ENCODE peak calls at places on chromosomes 5 and 9, in nine cellular contexts. K is body of pancreas; M is heart left ventricle; C is aorta; E is pancreas; N is CD8-positive, alpha-beta memory T cell; G is left ventricle myocardium inferior; L is A549; P is adrenal gland. W is an unnamed sample.
A peak's percentile ranks its signal among the peaks of the same experiment; 100 is the strongest.

GRCh38 chr9:10050016-10050415 is 562.8 kb downstream of the PTPRD start:
- DNase-seq in K (no peak), M (no peak), C (no peak), E (no peak), N (no peak), G (no peak), L (no peak), P (no peak), W (no peak)

GRCh38 chr9:13033959-13034695 is 245.4 kb downstream of the MPDZ start:
- DNase-seq in K (peak; percentile 71), M (peak; percentile 36), C (peak; percentile 83), E (peak; percentile 48), N (no peak), G (peak; percentile 45), L (peak; percentile 56), P (peak; percentile 49), W (peak; percentile 45)

GRCh38 chr9:113895526-113895925 is 19.4 kb downstream of the ZNF618 start:
- DNase-seq in K (no peak), M (no peak), C (no peak), E (no peak), N (no peak), G (no peak), L (no peak), P (no peak), W (peak; percentile 8)

GRCh38 chr9:135147473-135147805 is 60.0 kb downstream of the OLFM1 start:
- DNase-seq in K (peak; percentile 32), M (no peak), C (no peak), E (no peak), N (no peak), G (no peak), L (no peak), P (no peak), W (no peak)

GRCh38 chr5:73122875-73123810 is 2.8 kb downstream of the TMEM171 start:
- DNase-seq in K (no peak), M (no peak), C (no peak), E (no peak), N (no peak), G (no peak), L (no peak), P (no peak), W (peak; percentile 99)

GRCh38 chr5:83029912-83030311 is 47.3 kb downstream of the TMEM167A start:
- DNase-seq in K (no peak), M (no peak), C (no peak), E (no peak), N (no peak), G (no peak), L (peak; percentile 29), P (no peak), W (no peak)

GRCh38 chr5:84028093-84028492 is 307.4 kb upstream of the HAPLN1 start:
- DNase-seq in K (no peak), M (no peak), C (no peak), E (no peak), N (no peak), G (no peak), L (no peak), P (no peak), W (no peak)

GRCh38 chr9:112012026-112012902 is 115.7 kb downstream of the UGCG start:
- DNase-seq in K (peak; percentile 54), M (peak; percentile 28), C (peak; percentile 85), E (peak; percentile 47), N (no peak), G (peak; percentile 28), L (peak; percentile 87), P (peak; percentile 69), W (no peak)

GRCh38 chr5:167412506-167412905 is 878.9 kb upstream of the WWC1 start:
- DNase-seq in K (no peak), M (no peak), C (no peak), E (no peak), N (no peak), G (no peak), L (no peak), P (no peak), W (no peak)

GRCh38 chr5:159814810-159815585 is 101.3 kb upstream of the ADRA1B start:
- DNase-seq in K (no peak), M (no peak), C (no peak), E (no peak), N (no peak), G (no peak), L (peak; percentile 57), P (no peak), W (no peak)

GRCh38 chr9:128384801-128385492 is 13.8 kb downstream of the URM1 start:
- DNase-seq in K (no peak), M (no peak), C (no peak), E (no peak), N (no peak), G (no peak), L (no peak), P (no peak), W (no peak)

GRCh38 chr5:117881426-117882230 is 1106.7 kb downstream of the DTWD2 start:
- DNase-seq in K (no peak), M (no peak), C (no peak), E (no peak), N (no peak), G (no peak), L (no peak), P (no peak), W (no peak)

GRCh38 chr5:141431286-141431685 is 979 bp downstream of the PCDHGA12 start:
- DNase-seq in K (no peak), M (no peak), C (no peak), E (no peak), N (no peak), G (no peak), L (no peak), P (no peak), W (no peak)
- H3K27ac ChIP-seq in K (no peak overlapping the region), M (peak overlapping the region; percentile 25), C (no peak overlapping the region), E (no peak overlapping the region), N (no peak overlapping the region), G (no peak overlapping the region), L (no peak overlapping the region), P (peak overlapping the region; percentile 7), W (no peak overlapping the region)

GRCh38 chr9:21560281-21560745 is 78.2 kb upstream of the IFNE start:
- DNase-seq in K (no peak), M (no peak), C (peak; percentile 35), E (no peak), N (no peak), G (no peak), L (no peak), P (no peak), W (no peak)

GRCh38 chr9:21557428-21557768 is 75.3 kb upstream of the IFNE start:
- DNase-seq in K (no peak), M (no peak), C (no peak), E (no peak), N (no peak), G (no peak), L (no peak), P (no peak), W (no peak)

GRCh38 chr9:21558079-21558478 is 76.0 kb upstream of the IFNE start:
- DNase-seq in K (no peak), M (no peak), C (no peak), E (no peak), N (no peak), G (no peak), L (no peak), P (no peak), W (no peak)

GRCh38 chr9:21559402-21560280 is 77.5 kb upstream of the IFNE start:
- DNase-seq in K (peak; percentile 66), M (no peak), C (peak; percentile 71), E (peak; percentile 63), N (peak; percentile 64), G (no peak), L (peak; percentile 83), P (no peak), W (no peak)

DNA sequence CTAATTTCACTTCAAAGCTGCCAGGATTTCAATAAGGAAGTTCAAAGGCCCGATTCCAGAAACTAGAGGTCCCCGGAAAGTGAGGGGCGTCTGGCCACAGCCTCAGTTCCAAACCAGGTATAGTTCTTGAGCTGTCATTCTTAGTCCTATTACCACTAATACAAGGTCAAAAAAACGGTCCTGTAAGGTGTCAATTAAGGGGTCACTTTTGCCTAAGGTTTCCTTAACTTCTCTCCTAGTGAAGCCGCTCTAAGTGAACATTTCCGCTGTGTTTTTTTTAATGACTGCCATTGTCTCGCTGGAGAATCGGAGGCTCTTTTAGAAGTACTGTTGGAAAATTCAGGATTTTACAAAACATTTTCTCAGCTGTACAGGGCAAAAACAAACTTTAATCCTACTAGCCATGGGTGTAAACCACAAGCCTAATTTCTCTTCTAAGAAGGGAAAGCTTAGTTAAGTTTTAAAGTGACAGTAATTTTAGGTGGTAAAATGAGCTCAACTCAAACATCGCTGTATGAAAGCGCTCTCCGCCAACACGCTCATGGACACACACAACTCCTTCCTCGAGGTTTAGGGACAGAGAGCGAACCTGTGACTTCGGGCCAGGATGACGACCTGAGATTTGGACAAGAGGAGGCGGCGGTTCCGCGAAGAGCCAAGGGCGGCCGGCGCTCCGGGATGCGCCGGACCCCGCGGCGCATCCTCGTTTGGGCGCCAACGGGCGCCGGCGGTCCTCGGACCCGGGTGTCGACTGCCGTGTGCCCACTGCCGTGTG is 76.7 kb upstream of the IFNE start:
- DNase-seq in K (no peak), M (no peak), C (no peak), E (no peak), N (peak; percentile 29), G (no peak), L (peak; percentile 79), P (no peak), W (no peak)
- H3K27ac ChIP-seq in K (no peak overlapping the region), M (no peak overlapping the region), C (no peak overlapping the region), E (no peak overlapping the region), N (no peak overlapping the region), G (no peak overlapping the region), L (peak overlapping the region; percentile 94), P (no peak overlapping the region), W (no peak overlapping the region)

DNA sequence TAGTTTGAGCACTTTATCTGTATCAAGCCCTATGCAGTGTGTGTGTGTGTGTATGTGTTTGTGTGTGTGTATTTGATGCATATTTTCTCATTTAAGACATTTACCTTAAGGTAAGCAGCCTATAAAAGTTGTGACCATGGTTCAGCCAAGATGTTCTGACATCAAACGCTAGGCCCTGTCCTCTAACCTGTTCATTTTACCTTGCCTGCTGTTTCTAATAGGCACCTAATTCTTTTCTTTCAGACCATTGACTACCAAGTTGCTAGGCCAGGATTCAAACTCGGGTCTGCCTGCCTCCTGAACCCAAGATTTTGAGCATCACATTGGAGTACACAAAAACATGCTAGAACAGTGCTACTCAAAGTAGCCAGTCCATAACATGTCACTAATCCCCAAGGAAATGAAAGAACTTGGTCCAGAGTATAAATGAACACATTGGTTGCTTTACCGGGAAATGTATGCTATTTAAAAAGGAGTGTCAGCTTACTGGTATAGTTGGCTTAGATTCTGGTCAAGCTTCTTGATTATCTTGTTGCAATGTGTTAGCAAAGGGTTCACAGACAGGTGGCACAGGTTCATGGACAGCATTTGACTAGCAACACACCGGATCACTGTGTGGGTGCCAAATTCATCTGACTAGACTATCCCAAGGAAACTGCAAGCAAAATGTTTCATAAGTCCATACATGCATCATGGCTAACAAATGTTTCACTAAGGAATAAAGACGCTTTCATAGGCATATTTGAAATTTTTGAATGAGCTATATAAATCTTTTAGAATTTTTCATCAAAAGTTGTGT is 274.3 kb downstream of the PLK2 start:
- DNase-seq in K (no peak), M (no peak), C (no peak), E (no peak), N (no peak), G (no peak), L (peak; percentile 51), P (no peak), W (no peak)
- H3K27ac ChIP-seq in K (no peak overlapping the region), M (no peak overlapping the region), C (no peak overlapping the region), E (no peak overlapping the region), N (no peak overlapping the region), G (no peak overlapping the region), L (peak overlapping the region; percentile 91), P (no peak overlapping the region), W (no peak overlapping the region)

DNA sequence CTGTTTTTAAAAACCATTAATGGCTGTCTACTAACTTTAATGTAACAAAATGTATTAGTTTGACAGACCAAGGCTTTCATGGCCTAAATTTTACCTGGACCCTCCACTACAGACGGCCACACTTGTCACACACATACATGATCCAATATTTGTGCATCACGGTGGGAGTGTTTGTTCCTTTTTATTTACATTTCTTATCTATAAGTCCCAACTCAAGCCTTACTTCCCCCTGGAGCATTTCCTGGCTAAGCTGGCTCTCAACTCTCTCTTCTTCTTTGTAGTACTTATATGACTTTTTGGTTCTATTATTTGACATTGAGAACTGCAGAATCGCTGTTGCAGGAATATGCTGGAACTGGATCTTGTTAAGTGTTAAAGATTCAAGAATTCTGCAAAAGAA is 534.4 kb downstream of the RAB3C start:
- DNase-seq in K (no peak), M (no peak), C (no peak), E (no peak), N (no peak), G (no peak), L (peak; percentile 52), P (no peak), W (no peak)
- H3K27ac ChIP-seq in K (no peak overlapping the region), M (no peak overlapping the region), C (no peak overlapping the region), E (no peak overlapping the region), N (no peak overlapping the region), G (no peak overlapping the region), L (peak overlapping the region; percentile 72), P (no peak overlapping the region), W (no peak overlapping the region)

W was measured in SK-N-MC.